ENCODE peak calls at places on chromosome 2, in five cellular contexts. U is A549, V is IMR-90, N is SK-N-SH, Q is GM12878. T is an unnamed sample.

GRCh38 chr2:236403125-236403524 is 138.9 kb upstream of the ASB18 start:
- DNase-seq in U (no peak), V (no peak), N (no peak), Q (no peak), T (no peak)

GRCh38 chr2:101038455-101039255 is 36.6 kb downstream of the RPL31 start:
- DNase-seq in U (no peak), V (no peak), N (no peak), Q (no peak), T (peak; percentile 36)

GRCh38 chr2:23292024-23292423 is 93.0 kb upstream of the KLHL29 start:
- DNase-seq in U (no peak), V (no peak), N (no peak), Q (no peak), T (no peak)

GRCh38 chr2:28633739-28634138 is 117.9 kb upstream of the PPP1CB start:
- DNase-seq in U (no peak), V (peak; percentile 90), N (no peak), Q (no peak), T (no peak)

GRCh38 chr2:24438106-24438505 is 52.9 kb upstream of the NCOA1 start:
- DNase-seq in U (no peak), V (peak; percentile 13), N (no peak), Q (no peak), T (no peak)

GRCh38 chr2:234770081-234770506 is 181.7 kb upstream of the SH3BP4 start:
- DNase-seq in U (no peak), V (peak; percentile 72), N (peak; percentile 57), Q (no peak), T (no peak)

GRCh38 chr2:239267411-239267941 is 133.3 kb downstream of the HDAC4 start:
- DNase-seq in U (no peak), V (peak; percentile 80), N (no peak), Q (peak; percentile 65), T (peak; percentile 77)

GRCh38 chr2:37418956-37419355 is 74.5 kb downstream of the QPCT start:
- DNase-seq in U (no peak), V (peak; percentile 58), N (no peak), Q (no peak), T (no peak)

GRCh38 chr2:78721302-78722033 is 304.0 kb upstream of the REG3G start:
- DNase-seq in U (no peak), V (no peak), N (no peak), Q (no peak), T (no peak)

GRCh38 chr2:61471905-61472805 is 1.3 kb upstream of the USP34 start:
- DNase-seq in U (no peak), V (peak; percentile 29), N (peak; percentile 27), Q (no peak), T (peak; percentile 21)

GRCh38 chr2:44524347-44524926 is 162.7 kb downstream of the CAMKMT start:
- DNase-seq in U (no peak), V (no peak), N (no peak), Q (no peak), T (no peak)

GRCh38 chr2:241810304-241811208 is 1.6 kb downstream of the NEU4 start:
- DNase-seq in U (no peak), V (no peak), N (peak; percentile 61), Q (no peak), T (no peak)

GRCh38 chr2:12014088-12014960 is 267.9 kb downstream of the LPIN1 start:
- DNase-seq in U (no peak), V (peak; percentile 70), N (no peak), Q (no peak), T (no peak)

GRCh38 chr2:191325651-191326365 is 80.6 kb downstream of the MYO1B start:
- DNase-seq in U (no peak), V (no peak), N (no peak), Q (no peak), T (no peak)

GRCh38 chr2:61288070-61288841 is 126.3 kb downstream of the C2orf74 start:
- DNase-seq in U (no peak), V (peak; percentile 31), N (no peak), Q (no peak), T (peak; percentile 78)

GRCh38 chr2:192011196-192011595 is 164.3 kb upstream of the CAVIN2 start:
- DNase-seq in U (no peak), V (peak; percentile 85), N (no peak), Q (no peak), T (no peak)

GRCh38 chr2:145800201-145801091 is 1280.5 kb upstream of the ZEB2 start:
- DNase-seq in U (peak; percentile 3), V (no peak), N (no peak), Q (no peak), T (no peak)

GRCh38 chr2:101442042-101442666 is 32.8 kb downstream of the RFX8 start:
- DNase-seq in U (no peak), V (peak; percentile 63), N (no peak), Q (no peak), T (no peak)

GRCh38 chr2:221943078-221943810 is 355.6 kb downstream of the PAX3 start:
- DNase-seq in U (no peak), V (peak; percentile 1), N (no peak), Q (no peak), T (no peak)

GRCh38 chr2:128903637-128904036 is 585.0 kb upstream of the HS6ST1 start:
- DNase-seq in U (no peak), V (no peak), N (no peak), Q (no peak), T (no peak)

GRCh38 chr2:216644846-216645635 is 11.8 kb downstream of the IGFBP2 start:
- DNase-seq in U (no peak), V (no peak), N (no peak), Q (no peak), T (no peak)

GRCh38 chr2:82355622-82356021 is 2051.1 kb upstream of the LRRTM1 start:
- DNase-seq in U (no peak), V (no peak), N (no peak), Q (no peak), T (no peak)

GRCh38 chr2:30139131-30139870 is 7.5 kb upstream of the YPEL5 start:
- DNase-seq in U (no peak), V (no peak), N (no peak), Q (no peak), T (no peak)

GRCh38 chr2:151611351-151611750 is 122.9 kb downstream of the NEB start:
- DNase-seq in U (no peak), V (no peak), N (no peak), Q (no peak), T (no peak)

GRCh38 chr2:47653909-47654789 is 128.8 kb upstream of the MSH6 start:
- DNase-seq in U (no peak), V (peak; percentile 5), N (peak; percentile 69), Q (no peak), T (peak; percentile 48)

GRCh38 chr2:7552825-7553550 is 635.8 kb downstream of the RNF144A start:
- DNase-seq in U (no peak), V (no peak), N (no peak), Q (no peak), T (no peak)

GRCh38 chr2:204110250-204111183 is 174.0 kb downstream of the ICOS start:
- DNase-seq in U (no peak), V (no peak), N (no peak), Q (no peak), T (no peak)

DNA sequence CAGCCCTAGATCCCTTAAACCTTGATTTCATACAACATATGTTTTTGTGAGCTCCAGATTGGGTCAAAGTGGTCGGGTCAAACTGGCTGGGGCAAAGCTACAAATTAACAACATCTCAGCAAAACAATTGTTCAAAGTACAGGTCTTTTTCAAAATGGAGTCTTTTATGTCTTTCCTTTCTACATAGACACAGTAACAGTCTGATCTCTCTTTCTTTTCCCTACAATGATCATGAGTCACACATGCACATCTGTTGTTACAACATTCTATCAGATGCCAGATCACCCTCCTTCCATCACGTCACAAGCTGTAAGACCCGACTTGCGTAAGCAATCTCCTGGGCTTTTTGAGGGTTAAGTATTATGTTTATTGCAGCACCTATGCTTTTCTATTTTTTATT is 55.1 kb downstream of the RHOB start:
- DNase-seq in U (peak; percentile 38), V (peak; percentile 100), N (no peak), Q (no peak), T (no peak)
- TF ChIP-seq RCOR1 in U (no peak), V (no peak), N (no peak), Q (no peak), T (no peak)

GRCh38 chr2:63425606-63426005 is 162.7 kb downstream of the WDPCP start:
- DNase-seq in U (no peak), V (peak; percentile 26), N (no peak), Q (no peak), T (no peak)
- TF ChIP-seq RCOR1 in U (no peak), V (no peak), N (no peak), Q (no peak), T (no peak)

GRCh38 chr2:94997981-94998920 is 27.3 kb upstream of the MAL start:
- DNase-seq in U (no peak), V (no peak), N (no peak), Q (no peak), T (no peak)
- TF ChIP-seq RCOR1 in U (no peak), V (no peak), N (no peak), Q (no peak), T (no peak)

GRCh38 chr2:227161947-227162346 is 2.1 kb downstream of the COL4A4 start:
- DNase-seq in U (no peak), V (no peak), N (no peak), Q (no peak), T (no peak)
- TF ChIP-seq RCOR1 in U (no peak), V (no peak), N (no peak), Q (no peak), T (no peak)

DNA sequence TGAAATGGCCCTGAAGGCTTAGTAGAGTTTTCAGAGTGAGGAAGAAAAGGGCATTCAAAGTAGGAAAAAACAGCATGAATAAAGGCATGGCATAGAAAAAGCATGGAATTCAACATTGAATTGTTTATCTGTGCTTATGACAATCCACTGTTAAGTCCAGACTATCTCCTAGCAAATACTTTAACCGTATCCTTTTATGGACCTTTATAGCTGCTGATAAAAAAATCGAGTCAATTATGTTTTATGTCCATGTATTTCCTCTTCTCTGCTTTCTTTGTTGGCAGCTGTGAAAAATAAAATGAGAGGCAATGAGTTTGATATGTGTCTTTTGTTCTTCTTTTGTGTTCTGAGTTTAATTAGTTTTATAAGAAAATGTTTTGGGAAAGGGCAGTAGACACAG is 70.4 kb downstream of the TDRD15 start:
- DNase-seq in U (no peak), V (no peak), N (no peak), Q (no peak), T (no peak)
- TF ChIP-seq RCOR1 in U (no peak), V (no peak), N (no peak), Q (no peak), T (no peak)

DNA sequence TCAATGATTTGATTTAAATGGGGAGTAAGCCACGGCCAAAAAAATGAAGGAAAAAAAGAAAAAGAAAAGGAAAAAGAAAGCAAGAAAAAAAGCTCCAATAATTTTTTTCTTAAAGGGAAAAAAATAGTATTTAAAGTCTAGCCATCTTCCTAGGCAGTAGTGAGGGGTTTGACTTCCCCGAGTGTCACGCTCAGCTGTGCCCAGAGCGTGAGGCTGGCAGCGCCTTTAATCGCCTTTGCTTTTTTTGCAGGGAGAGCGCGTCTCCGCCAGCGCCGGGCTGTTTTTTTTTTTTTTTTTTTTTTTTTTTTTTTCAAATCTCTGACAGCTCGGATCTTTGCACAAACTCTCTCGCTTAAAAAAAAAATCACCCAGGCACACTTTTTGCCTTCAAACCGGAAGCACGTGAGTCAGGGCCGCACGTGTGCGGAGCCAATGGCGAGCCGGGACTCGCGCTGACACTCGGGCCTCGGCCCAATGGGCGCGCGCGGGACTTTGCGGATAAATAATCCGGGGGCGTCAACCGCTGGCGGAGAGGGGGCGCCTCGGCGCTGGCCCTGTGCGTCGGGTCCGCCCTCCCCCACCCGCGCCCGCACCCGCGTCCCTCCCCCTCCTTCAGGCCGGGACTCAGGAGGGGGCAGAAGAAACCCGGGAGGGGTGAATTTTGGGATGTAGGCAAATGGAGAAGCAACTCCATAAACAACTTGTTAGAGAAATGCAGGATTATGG is at the start of gene EN1:
- DNase-seq in U (no peak), V (peak; percentile 8), N (peak; percentile 61), Q (no peak), T (peak; percentile 78)
- TF ChIP-seq RCOR1 in U (no peak), V (no peak), N (no peak), Q (no peak), T (no peak)

GRCh38 chr2:165361511-165361910 is 108.0 kb upstream of the CSRNP3 start:
- DNase-seq in U (no peak), V (no peak), N (no peak), Q (no peak), T (no peak)
- TF ChIP-seq RCOR1 in U (no peak), V (no peak), N (no peak), Q (no peak), T (no peak)

T was measured in K562.